ENCODE peak calls at places on chromosome 4, in four cellular contexts. Z is H1, P is K562, B is GM12878. D is an unnamed sample.

GRCh38 chr4:6781561-6781960 is 966 bp upstream of the KIAA0232 start:
- DNase-seq in Z (no peak), P (no peak), B (no peak), D (no peak)

GRCh38 chr4:144179152-144179739 is 38.7 kb upstream of the GYPA start:
- DNase-seq in Z (no peak), P (no peak), B (no peak), D (no peak)

GRCh38 chr4:33661636-33662035 is 2582.7 kb downstream of the ARAP2 start:
- DNase-seq in Z (no peak), P (no peak), B (no peak), D (no peak)

GRCh38 chr4:83207497-83208105 is 77.0 kb downstream of the COQ2 start:
- DNase-seq in Z (no peak), P (no peak), B (no peak), D (no peak)

GRCh38 chr4:8377103-8378075 is 63.1 kb downstream of the ACOX3 start:
- DNase-seq in Z (no peak), P (no peak), B (no peak), D (no peak)

GRCh38 chr4:52957220-52957686 is 95.1 kb downstream of the RASL11B start:
- DNase-seq in Z (no peak), P (no peak), B (no peak), D (no peak)

GRCh38 chr4:54607521-54607920 is 50.2 kb upstream of the KIT start:
- DNase-seq in Z (no peak), P (no peak), B (no peak), D (no peak)

GRCh38 chr4:6308890-6309643 is 39.4 kb downstream of the WFS1 start:
- DNase-seq in Z (no peak), P (no peak), B (no peak), D (peak)

GRCh38 chr4:33060873-33061542 is 2340.8 kb downstream of the PCDH7 start:
- DNase-seq in Z (peak), P (no peak), B (no peak), D (peak)

GRCh38 chr4:37858877-37859276 is 32.0 kb upstream of the TBC1D1 start:
- DNase-seq in Z (no peak), P (no peak), B (no peak), D (no peak)

GRCh38 chr4:145609494-145610427 is 9.4 kb upstream of the MMAA start:
- DNase-seq in Z (no peak), P (peak), B (peak), D (peak)

GRCh38 chr4:168551945-168552695 is 55.3 kb downstream of the PALLD start:
- DNase-seq in Z (no peak), P (no peak), B (no peak), D (peak)

GRCh38 chr4:48141048-48141447 is 7.0 kb upstream of the TXK start:
- DNase-seq in Z (no peak), P (peak), B (no peak), D (peak)

GRCh38 chr4:29390921-29391320 is 1329.2 kb upstream of the PCDH7 start:
- DNase-seq in Z (no peak), P (no peak), B (no peak), D (no peak)

GRCh38 chr4:74037076-74037475 is 1.4 kb downstream of the CXCL3 start:
- DNase-seq in Z (no peak), P (peak), B (no peak), D (no peak)

GRCh38 chr4:77145806-77146425 is 11.1 kb upstream of the CCNG2 start:
- DNase-seq in Z (no peak), P (no peak), B (no peak), D (no peak)

GRCh38 chr4:38768968-38769394 is 13.8 kb downstream of the TLR10 start:
- DNase-seq in Z (no peak), P (no peak), B (no peak), D (no peak)

GRCh38 chr4:102610007-102610406 is 108.8 kb downstream of the NFKB1 start:
- DNase-seq in Z (no peak), P (no peak), B (no peak), D (no peak)

GRCh38 chr4:37073226-37073840 is 171.2 kb upstream of the NWD2 start:
- DNase-seq in Z (no peak), P (peak), B (peak), D (no peak)

GRCh38 chr4:40482985-40483647 is 146.5 kb downstream of the RBM47 start:
- DNase-seq in Z (peak), P (peak), B (no peak), D (no peak)

GRCh38 chr4:83677656-83678055 is 141.7 kb downstream of the GPAT3 start:
- DNase-seq in Z (no peak), P (no peak), B (no peak), D (no peak)

GRCh38 chr4:156686120-156686519 is 285.5 kb downstream of the PDGFC start:
- DNase-seq in Z (no peak), P (no peak), B (no peak), D (no peak)

GRCh38 chr4:42574873-42575272 is 82.0 kb downstream of the ATP8A1 start:
- DNase-seq in Z (no peak), P (no peak), B (no peak), D (no peak)

GRCh38 chr4:143559757-143560147 is 46.2 kb downstream of the SMARCA5 start:
- DNase-seq in Z (no peak), P (no peak), B (no peak), D (no peak)

GRCh38 chr4:149999485-150000074 is 78.7 kb upstream of the DCLK2 start:
- DNase-seq in Z (no peak), P (no peak), B (no peak), D (peak)

GRCh38 chr4:82885410-82885809 is 5.5 kb downstream of the SEC31A start:
- DNase-seq in Z (no peak), P (no peak), B (no peak), D (peak)

GRCh38 chr4:187606581-187606980 is 389.0 kb upstream of the ZFP42 start:
- DNase-seq in Z (no peak), P (peak), B (no peak), D (peak)

GRCh38 chr4:3233391-3234071 is 15.4 kb upstream of the MSANTD1 start:
- DNase-seq in Z (no peak), P (peak), B (no peak), D (no peak)

GRCh38 chr4:69727924-69728323 is 32.5 kb downstream of the SULT1B1 start:
- DNase-seq in Z (no peak), P (no peak), B (no peak), D (no peak)

GRCh38 chr4:156931267-156931666 is 40.3 kb downstream of the PDGFC start:
- DNase-seq in Z (no peak), P (no peak), B (no peak), D (peak)

GRCh38 chr4:148680884-148681283 is 238.7 kb upstream of the NR3C2 start:
- DNase-seq in Z (no peak), P (no peak), B (no peak), D (no peak)

GRCh38 chr4:48033825-48034413 is 17.3 kb downstream of the NIPAL1 start:
- DNase-seq in Z (no peak), P (peak), B (no peak), D (peak)

GRCh38 chr4:42478509-42478908 is 81.2 kb downstream of the SHISA3 start:
- DNase-seq in Z (no peak), P (no peak), B (no peak), D (no peak)

GRCh38 chr4:26307027-26307426 is 13.8 kb upstream of the RBPJ start:
- DNase-seq in Z (no peak), P (no peak), B (no peak), D (no peak)
- TF ChIP-seq HDAC2 in Z (no peak), P (no peak), B (no peak), D (no peak)

GRCh38 chr4:75658881-75659280 is 14.3 kb downstream of the G3BP2 start:
- DNase-seq in Z (no peak), P (no peak), B (no peak), D (no peak)

GRCh38 chr4:75653845-75654503 is 19.2 kb downstream of the G3BP2 start:
- DNase-seq in Z (no peak), P (peak), B (no peak), D (peak)

GRCh38 chr4:75654905-75655304 is 18.3 kb downstream of the G3BP2 start:
- DNase-seq in Z (no peak), P (no peak), B (no peak), D (no peak)

GRCh38 chr4:75659512-75660031 is 13.6 kb downstream of the G3BP2 start:
- DNase-seq in Z (no peak), P (no peak), B (no peak), D (no peak)

DNA sequence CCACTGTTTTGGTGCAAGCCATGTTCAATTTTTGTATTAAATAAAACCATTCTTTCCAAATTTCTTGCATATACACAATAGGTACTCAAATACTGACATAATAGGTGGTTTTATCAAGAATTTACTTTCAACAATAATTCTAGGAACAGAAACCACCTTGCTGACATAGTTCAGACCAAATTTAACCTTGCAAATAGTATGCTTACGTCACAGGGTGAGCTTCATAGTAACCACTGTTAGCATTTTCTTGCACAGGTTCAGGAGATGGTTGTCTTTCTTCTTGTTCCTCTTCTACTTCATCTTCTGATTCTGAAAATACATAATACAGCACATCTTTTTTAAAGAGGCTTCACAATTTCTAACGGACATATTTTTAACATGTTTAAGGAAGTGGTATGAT is 17.6 kb downstream of the G3BP2 start:
- DNase-seq in Z (no peak), P (no peak), B (no peak), D (no peak)
- TF ChIP-seq YY1 in Z (no peak), P (no peak), B (no peak), D (no peak)

GRCh38 chr4:183348706-183349659 is 26.8 kb upstream of the CLDN24 start:
- DNase-seq in Z (no peak), P (peak), B (no peak), D (no peak)
- TF ChIP-seq SRF in Z (peak), P (peak), B (no peak), D (no peak)

DNA sequence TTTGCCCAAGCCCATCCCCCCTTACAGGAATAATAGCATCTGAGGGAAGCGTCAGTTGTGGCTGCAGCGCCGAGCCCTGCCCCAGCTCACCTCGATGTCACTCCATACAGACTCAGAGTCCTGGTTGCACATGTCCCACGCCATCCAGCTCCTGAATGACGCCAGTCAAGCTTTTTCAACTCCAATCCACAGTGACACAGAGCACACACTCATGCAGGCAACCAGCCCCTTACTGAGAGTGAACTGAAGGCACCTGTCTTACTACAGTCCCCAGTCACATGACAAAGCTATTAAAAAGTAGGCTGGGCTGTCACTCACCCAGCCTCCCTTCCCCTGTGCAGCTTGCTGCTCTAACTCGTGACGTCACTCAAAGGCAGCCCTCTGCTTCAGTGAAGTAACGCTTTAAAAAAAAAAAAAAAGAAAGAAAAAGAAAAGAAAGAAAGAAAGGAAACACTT is at the start of gene PPARGC1A:
- DNase-seq in Z (no peak), P (peak), B (no peak), D (peak)
- TF ChIP-seq HDAC2 in Z (no peak), P (no peak), B (no peak), D (peak)

DNA sequence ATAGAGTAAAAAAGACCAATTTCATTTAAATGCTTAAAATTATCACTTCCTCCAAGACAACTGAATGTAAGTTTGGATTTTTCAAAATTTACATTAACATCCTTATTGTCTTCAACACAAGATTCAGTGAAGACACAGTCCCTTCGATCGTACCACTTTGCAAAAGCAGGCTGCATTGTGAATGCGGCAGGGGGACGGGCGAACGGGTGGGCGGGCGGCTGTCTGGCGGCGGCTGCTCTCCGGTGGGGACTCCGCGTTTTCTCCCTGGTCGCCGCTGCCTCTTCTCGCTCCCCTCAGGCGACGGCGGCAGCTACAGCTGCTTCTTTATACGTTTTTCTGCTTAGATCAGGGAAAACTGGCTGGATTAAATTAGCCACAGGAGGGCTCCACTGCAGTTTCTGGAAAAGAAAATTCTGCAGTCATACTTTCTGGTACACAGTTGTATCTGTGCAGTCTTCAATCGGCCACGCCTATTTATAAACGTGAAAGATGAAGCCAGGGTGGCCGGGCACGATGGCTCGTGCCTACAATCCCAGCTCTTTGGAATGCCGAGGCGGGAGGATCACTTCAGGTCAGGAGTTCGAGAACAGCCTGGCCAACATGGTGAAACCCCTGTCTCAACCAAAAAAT is 33.9 kb upstream of the HPF1 start:
- DNase-seq in Z (peak), P (peak), B (no peak), D (peak)
- TF ChIP-seq YY1 in Z (no peak), P (no peak), B (no peak), D (no peak)